ENCODE peak calls at places on chromosomes 7 and 10, in five cellular contexts. O, A, G, L and S are unnamed samples.

GRCh38 chr10:109022417-109023049 is 900.8 kb downstream of the XPNPEP1 start:
- DNase-seq in O (no peak), A (no peak), G (no peak), L (no peak), S (no peak)

GRCh38 chr7:45470031-45470430 is 104.1 kb upstream of the ADCY1 start:
- DNase-seq in O (no peak), A (no peak), G (no peak), L (no peak), S (no peak)

GRCh38 chr7:27105161-27106122 is 3.0 kb upstream of the HOXA2 start:
- DNase-seq in O (peak), A (no peak), G (no peak), L (no peak), S (no peak)

GRCh38 chr10:70475661-70476060 is 2.9 kb upstream of the PALD1 start:
- DNase-seq in O (peak), A (no peak), G (no peak), L (no peak), S (no peak)

GRCh38 chr10:1650542-1651279 is 86.6 kb downstream of the ADARB2 start:
- DNase-seq in O (no peak), A (no peak), G (peak), L (no peak), S (no peak)

GRCh38 chr7:47576031-47576908 is 5.6 kb downstream of the TNS3 start:
- DNase-seq in O (peak), A (peak), G (no peak), L (peak), S (no peak)

GRCh38 chr10:47364911-47365310 is 16.7 kb downstream of the RBP3 start:
- DNase-seq in O (no peak), A (no peak), G (no peak), L (no peak), S (peak)

GRCh38 chr10:116665541-116666125 is 44.9 kb downstream of the PNLIPRP2 start:
- DNase-seq in O (no peak), A (no peak), G (no peak), L (no peak), S (no peak)

GRCh38 chr7:84337386-84337785 is 142.8 kb upstream of the SEMA3A start:
- DNase-seq in O (peak), A (no peak), G (no peak), L (no peak), S (no peak)

GRCh38 chr7:142185069-142185468 is 72.8 kb downstream of the PRSS58 start:
- DNase-seq in O (no peak), A (no peak), G (no peak), L (no peak), S (no peak)

GRCh38 chr7:69717221-69717620 is 118.9 kb downstream of the AUTS2 start:
- DNase-seq in O (no peak), A (peak), G (no peak), L (no peak), S (no peak)

GRCh38 chr10:75226656-75227055 is 9.1 kb downstream of the COMTD1 start:
- DNase-seq in O (no peak), A (peak), G (no peak), L (no peak), S (no peak)

GRCh38 chr10:123154092-123154942 is at the start of gene BUB3:
- DNase-seq in O (peak), A (peak), G (peak), L (peak), S (peak)

GRCh38 chr10:69728335-69728861 is 73.3 kb upstream of the COL13A1 start:
- DNase-seq in O (peak), A (no peak), G (peak), L (no peak), S (no peak)

GRCh38 chr7:11787534-11787933 is 44.5 kb downstream of the THSD7A start:
- DNase-seq in O (no peak), A (no peak), G (no peak), L (no peak), S (no peak)

GRCh38 chr7:23315366-23315765 is 16.2 kb downstream of the MALSU1 start:
- DNase-seq in O (peak), A (no peak), G (no peak), L (no peak), S (no peak)

GRCh38 chr10:78752708-78753107 is 316.1 kb upstream of the ZMIZ1 start:
- DNase-seq in O (no peak), A (no peak), G (no peak), L (no peak), S (no peak)

GRCh38 chr7:158881731-158882130 is 25.4 kb downstream of the DYNC2I1 start:
- DNase-seq in O (no peak), A (no peak), G (no peak), L (no peak), S (no peak)

GRCh38 chr7:149772821-149773425 is 465 bp downstream of the ZNF467 start:
- DNase-seq in O (no peak), A (peak), G (peak), L (peak), S (peak)

GRCh38 chr10:34789993-34790506 is 25.0 kb downstream of the PARD3 start:
- DNase-seq in O (no peak), A (no peak), G (no peak), L (no peak), S (no peak)

GRCh38 chr7:70267381-70267780 is 669.1 kb downstream of the AUTS2 start:
- DNase-seq in O (no peak), A (peak), G (no peak), L (no peak), S (no peak)

GRCh38 chr7:76051840-76052239 is 3.9 kb downstream of the MDH2 start:
- DNase-seq in O (no peak), A (no peak), G (no peak), L (no peak), S (no peak)

GRCh38 chr10:85651507-85651902 is 715.1 kb downstream of the GRID1 start:
- DNase-seq in O (no peak), A (no peak), G (no peak), L (no peak), S (no peak)

GRCh38 chr7:131255242-131255641 is 72.4 kb upstream of the MKLN1 start:
- DNase-seq in O (no peak), A (no peak), G (no peak), L (no peak), S (no peak)

GRCh38 chr10:17368708-17369272 is 85.6 kb downstream of the ST8SIA6 start:
- DNase-seq in O (peak), A (no peak), G (no peak), L (no peak), S (no peak)

GRCh38 chr7:27193335-27194001 is 6.4 kb downstream of the HOXA13 start:
- DNase-seq in O (no peak), A (peak), G (peak), L (no peak), S (peak)

GRCh38 chr10:33136781-33137180 is 178.8 kb upstream of the ITGB1 start:
- DNase-seq in O (peak), A (no peak), G (no peak), L (no peak), S (no peak)

GRCh38 chr10:1253476-1254353 is 197.5 kb downstream of the WDR37 start:
- DNase-seq in O (no peak), A (no peak), G (no peak), L (no peak), S (no peak)

GRCh38 chr7:111729483-111729882 is 167.2 kb upstream of the IMMP2L start:
- DNase-seq in O (no peak), A (no peak), G (no peak), L (no peak), S (no peak)

GRCh38 chr7:111728635-111728995 is 166.3 kb upstream of the IMMP2L start:
- DNase-seq in O (no peak), A (no peak), G (no peak), L (no peak), S (no peak)

GRCh38 chr7:111732923-111733322 is 170.6 kb upstream of the IMMP2L start:
- DNase-seq in O (no peak), A (no peak), G (no peak), L (no peak), S (no peak)

GRCh38 chr7:111727905-111728634 is 165.8 kb upstream of the IMMP2L start:
- DNase-seq in O (no peak), A (no peak), G (no peak), L (no peak), S (peak)

GRCh38 chr7:111730476-111731300 is 168.4 kb upstream of the IMMP2L start:
- DNase-seq in O (peak), A (peak), G (no peak), L (peak), S (no peak)
- TF ChIP-seq CTCF in O (peak), A (peak), G (peak), L (peak), S (peak)

DNA sequence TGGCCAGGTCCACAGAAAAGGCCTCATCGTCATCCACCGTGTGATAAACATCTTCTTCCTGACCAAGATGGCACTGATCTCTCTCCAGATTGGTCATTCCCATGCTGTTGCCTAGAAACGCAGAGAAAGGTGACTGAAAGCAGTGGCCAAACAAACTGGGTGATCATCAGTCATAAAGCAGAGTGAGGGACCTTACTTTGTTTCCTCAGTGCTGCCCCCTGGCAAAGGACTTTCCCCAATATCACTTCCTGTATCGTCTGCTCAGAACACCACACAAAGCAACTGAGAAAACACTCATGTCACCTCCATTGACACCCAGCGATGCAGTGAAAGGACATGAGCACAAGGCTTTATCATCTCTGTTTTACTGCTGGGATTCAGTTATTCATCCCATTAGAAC is 40.0 kb upstream of the TM9SF3 start:
- DNase-seq in O (no peak), A (peak), G (no peak), L (no peak), S (no peak)
- TF ChIP-seq CTCF in O (peak), A (peak), G (no peak), L (peak), S (no peak)

GRCh38 chr10:102055647-102056419 is at the start of gene ARMH3:
- DNase-seq in O (peak), A (peak), G (peak), L (peak), S (peak)
- TF ChIP-seq CTCF in O (no peak), A (no peak), G (no peak), L (no peak), S (no peak)

DNA sequence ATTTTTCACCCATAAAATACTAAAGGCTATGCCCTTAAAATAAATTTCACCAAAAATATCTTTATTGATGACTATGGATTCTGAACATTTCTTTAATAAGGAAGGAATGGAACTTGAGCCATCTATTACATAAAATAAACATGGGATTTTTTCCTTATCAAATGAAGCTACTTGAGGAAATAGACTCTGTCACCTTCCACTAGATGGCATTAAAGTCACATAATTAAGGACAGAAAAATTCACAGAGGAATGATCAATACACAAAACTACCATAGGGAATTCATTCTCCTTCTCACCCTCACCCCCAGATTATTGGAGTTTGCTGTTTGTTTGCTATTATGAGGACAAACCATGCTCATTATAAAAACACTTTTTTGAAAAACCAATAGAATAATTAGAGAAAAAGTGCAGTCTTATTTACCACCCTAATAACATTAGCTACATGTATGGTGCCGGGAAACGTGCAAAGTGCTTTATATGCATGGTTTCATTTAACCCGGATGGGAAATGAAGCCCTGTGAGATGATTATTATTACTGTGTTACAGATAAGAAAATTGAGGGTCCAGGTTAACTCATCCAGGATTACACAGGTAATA is 21.1 kb upstream of the FOXI2 start:
- DNase-seq in O (no peak), A (peak), G (no peak), L (peak), S (no peak)
- TF ChIP-seq CTCF in O (peak), A (peak), G (peak), L (peak), S (peak)

GRCh38 chr10:77350711-77351119 is 286.9 kb downstream of the KCNMA1 start:
- DNase-seq in O (peak), A (no peak), G (no peak), L (no peak), S (no peak)
- TF ChIP-seq CTCF in O (peak), A (no peak), G (no peak), L (no peak), S (no peak)

GRCh38 chr7:38893061-38893460 is 15.9 kb downstream of the VPS41 start:
- DNase-seq in O (peak), A (no peak), G (no peak), L (no peak), S (no peak)

GRCh38 chr7:38890597-38890996 is 18.4 kb downstream of the VPS41 start:
- DNase-seq in O (no peak), A (no peak), G (no peak), L (no peak), S (no peak)

GRCh38 chr7:38889079-38889478 is 19.9 kb downstream of the VPS41 start:
- DNase-seq in O (no peak), A (no peak), G (no peak), L (no peak), S (no peak)

GRCh38 chr7:38886265-38886664 is 22.7 kb downstream of the VPS41 start:
- DNase-seq in O (no peak), A (no peak), G (no peak), L (no peak), S (peak)

DNA sequence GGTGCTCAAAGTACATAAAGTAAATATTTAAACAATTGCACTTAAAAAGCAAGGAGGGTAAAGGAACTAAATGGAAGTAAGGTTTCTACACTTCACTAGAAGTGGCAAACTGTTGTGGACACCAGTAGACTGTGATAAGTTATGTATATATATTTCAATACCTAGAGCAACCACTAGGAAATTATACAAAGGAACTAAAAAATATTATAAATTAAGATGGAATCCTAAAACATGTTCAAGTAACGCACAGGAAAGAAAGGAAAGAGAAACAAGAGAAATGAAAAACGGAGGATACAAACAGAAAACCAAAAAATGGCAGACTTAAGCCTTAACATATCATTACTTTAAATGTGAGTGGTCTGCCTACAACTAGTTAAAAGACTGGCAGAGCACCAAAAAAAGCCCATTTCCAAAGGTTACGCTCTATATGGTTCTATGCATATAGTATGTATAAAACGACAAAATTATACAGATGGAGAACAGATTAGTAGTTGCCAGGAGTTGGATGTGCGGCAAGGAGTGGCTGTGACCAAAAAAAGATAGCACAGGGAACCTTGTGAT is 19.0 kb downstream of the VPS41 start:
- DNase-seq in O (no peak), A (no peak), G (no peak), L (no peak), S (no peak)
- TF ChIP-seq CTCF in O (peak), A (peak), G (no peak), L (peak), S (no peak)

GRCh38 chr7:97064972-97065587 is 40.4 kb upstream of the DLX5 start:
- DNase-seq in O (peak), A (peak), G (no peak), L (peak), S (no peak)
- TF ChIP-seq CTCF in O (peak), A (peak), G (peak), L (peak), S (peak)

GRCh38 chr10:104120903-104121484 is 977 bp upstream of the SFR1 start:
- DNase-seq in O (peak), A (peak), G (peak), L (peak), S (peak)
- TF ChIP-seq CTCF in O (no peak), A (no peak), G (no peak), L (no peak), S (no peak)